ENCODE peak calls at places on chromosomes 13 and 19, in seven cellular contexts. One of them, this sample, is unnamed.

GRCh38 chr13:80903911-80904310 is 563.0 kb upstream of the SPRY2 start:
- DNase-seq in spleen: no peak
- DNase-seq in dorsolateral prefrontal cortex: no peak
- DNase-seq in kidney tubule cell: no peak
- DNase-seq in B cell: no peak
- DNase-seq in T-helper 17 cell: no peak
- DNase-seq in NCI-H187: no peak
- DNase-seq in this sample: no peak

GRCh38 chr13:113777311-113778260 is 18.6 kb downstream of the TMEM255B start:
- DNase-seq in spleen: peak
- DNase-seq in T-helper 17 cell: no peak
- DNase-seq in B cell: no peak
- DNase-seq in kidney tubule cell: peak
- DNase-seq in dorsolateral prefrontal cortex: no peak
- DNase-seq in NCI-H187: no peak
- DNase-seq in this sample: peak

GRCh38 chr19:4557971-4558941 is 1.2 kb downstream of the SEMA6B start:
- DNase-seq in T-helper 17 cell: no peak
- DNase-seq in B cell: peak
- DNase-seq in kidney tubule cell: peak
- DNase-seq in dorsolateral prefrontal cortex: no peak
- DNase-seq in spleen: peak
- DNase-seq in NCI-H187: peak
- DNase-seq in this sample: peak

GRCh38 chr19:46192990-46193650 is 36.4 kb upstream of the IGFL1 start:
- DNase-seq in spleen: no peak
- DNase-seq in T-helper 17 cell: no peak
- DNase-seq in kidney tubule cell: peak
- DNase-seq in NCI-H187: no peak
- DNase-seq in dorsolateral prefrontal cortex: no peak
- DNase-seq in B cell: no peak
- DNase-seq in this sample: peak

GRCh38 chr19:48661746-48662145 is 11.1 kb downstream of the NTN5 start:
- DNase-seq in B cell: no peak
- DNase-seq in NCI-H187: no peak
- DNase-seq in kidney tubule cell: no peak
- DNase-seq in dorsolateral prefrontal cortex: no peak
- DNase-seq in T-helper 17 cell: no peak
- DNase-seq in spleen: no peak
- DNase-seq in this sample: no peak

GRCh38 chr13:32203736-32204135 is 111.4 kb downstream of the ZAR1L start:
- DNase-seq in kidney tubule cell: no peak
- DNase-seq in spleen: no peak
- DNase-seq in T-helper 17 cell: no peak
- DNase-seq in B cell: no peak
- DNase-seq in dorsolateral prefrontal cortex: no peak
- DNase-seq in NCI-H187: no peak
- DNase-seq in this sample: no peak

GRCh38 chr19:47539747-47540311 is 25.0 kb upstream of the NAPA start:
- DNase-seq in dorsolateral prefrontal cortex: no peak
- DNase-seq in spleen: no peak
- DNase-seq in kidney tubule cell: no peak
- DNase-seq in B cell: no peak
- DNase-seq in NCI-H187: no peak
- DNase-seq in T-helper 17 cell: no peak
- DNase-seq in this sample: no peak

GRCh38 chr13:23928985-23929384 is 31.7 kb upstream of the C1QTNF9B start:
- DNase-seq in spleen: no peak
- DNase-seq in dorsolateral prefrontal cortex: no peak
- DNase-seq in B cell: no peak
- DNase-seq in kidney tubule cell: peak
- DNase-seq in NCI-H187: no peak
- DNase-seq in T-helper 17 cell: no peak
- DNase-seq in this sample: peak

GRCh38 chr19:50323782-50324133 is 5.4 kb downstream of the KCNC3 start:
- DNase-seq in T-helper 17 cell: no peak
- DNase-seq in NCI-H187: no peak
- DNase-seq in B cell: no peak
- DNase-seq in kidney tubule cell: no peak
- DNase-seq in dorsolateral prefrontal cortex: no peak
- DNase-seq in spleen: no peak
- DNase-seq in this sample: no peak

GRCh38 chr13:36157475-36157874 is 26.3 kb upstream of the DCLK1 start:
- DNase-seq in NCI-H187: no peak
- DNase-seq in spleen: no peak
- DNase-seq in dorsolateral prefrontal cortex: no peak
- DNase-seq in kidney tubule cell: no peak
- DNase-seq in T-helper 17 cell: no peak
- DNase-seq in B cell: no peak
- DNase-seq in this sample: no peak

GRCh38 chr13:19052180-19052579 is 129.4 kb downstream of the TUBA3C start:
- DNase-seq in T-helper 17 cell: no peak
- DNase-seq in B cell: no peak
- DNase-seq in kidney tubule cell: no peak
- DNase-seq in dorsolateral prefrontal cortex: no peak
- DNase-seq in NCI-H187: no peak
- DNase-seq in spleen: no peak
- DNase-seq in this sample: no peak

GRCh38 chr19:46625731-46626130 is 842 bp upstream of the PTGIR start:
- DNase-seq in T-helper 17 cell: no peak
- DNase-seq in B cell: no peak
- DNase-seq in spleen: no peak
- DNase-seq in NCI-H187: no peak
- DNase-seq in dorsolateral prefrontal cortex: no peak
- DNase-seq in kidney tubule cell: no peak
- DNase-seq in this sample: no peak

GRCh38 chr13:31166591-31166990 is 4.9 kb upstream of the HSPH1 start:
- DNase-seq in NCI-H187: no peak
- DNase-seq in dorsolateral prefrontal cortex: no peak
- DNase-seq in B cell: no peak
- DNase-seq in spleen: no peak
- DNase-seq in kidney tubule cell: peak
- DNase-seq in T-helper 17 cell: no peak
- DNase-seq in this sample: no peak

GRCh38 chr19:50003810-50004419 is 21.3 kb downstream of the VRK3 start:
- DNase-seq in dorsolateral prefrontal cortex: peak
- DNase-seq in B cell: no peak
- DNase-seq in NCI-H187: no peak
- DNase-seq in spleen: no peak
- DNase-seq in kidney tubule cell: peak
- DNase-seq in T-helper 17 cell: no peak
- DNase-seq in this sample: peak

GRCh38 chr13:98677398-98677797 is 75.1 kb downstream of the SLC15A1 start:
- DNase-seq in spleen: no peak
- DNase-seq in NCI-H187: no peak
- DNase-seq in kidney tubule cell: no peak
- DNase-seq in T-helper 17 cell: no peak
- DNase-seq in dorsolateral prefrontal cortex: no peak
- DNase-seq in B cell: no peak
- DNase-seq in this sample: no peak

GRCh38 chr13:29845440-29846056 is 4.9 kb downstream of the UBL3 start:
- DNase-seq in B cell: no peak
- DNase-seq in kidney tubule cell: no peak
- DNase-seq in spleen: no peak
- DNase-seq in dorsolateral prefrontal cortex: no peak
- DNase-seq in NCI-H187: no peak
- DNase-seq in T-helper 17 cell: no peak
- DNase-seq in this sample: no peak

GRCh38 chr19:44574201-44574950 is 39.0 kb upstream of the IGSF23 start:
- DNase-seq in B cell: no peak
- DNase-seq in NCI-H187: no peak
- DNase-seq in kidney tubule cell: no peak
- DNase-seq in T-helper 17 cell: no peak
- DNase-seq in spleen: no peak
- DNase-seq in dorsolateral prefrontal cortex: no peak
- DNase-seq in this sample: no peak

GRCh38 chr19:38851622-38852230 is 1.9 kb upstream of the HNRNPL start:
- DNase-seq in T-helper 17 cell: peak
- DNase-seq in kidney tubule cell: peak
- DNase-seq in spleen: peak
- DNase-seq in dorsolateral prefrontal cortex: peak
- DNase-seq in B cell: peak
- DNase-seq in NCI-H187: peak
- DNase-seq in this sample: peak